ENCODE peak calls at places on chromosomes 3 and 15, in eight cellular contexts. One of them, this sample, is unnamed.

GRCh38 chr3:127209155-127209839 is 16.4 kb downstream of the PRR23E start:
- DNase-seq in left lung: no peak
- DNase-seq in GM23248: no peak
- DNase-seq in cardiac fibroblast: no peak
- DNase-seq in tibial artery: peak; percentile 15
- DNase-seq in NCI-H1436 treated with DMSO at 0.1 percent for 48 hours: no peak
- DNase-seq in HT1080: no peak
- DNase-seq in aorta: no peak
- DNase-seq in this sample: no peak

GRCh38 chr15:68310811-68311463 is 33.4 kb downstream of the FEM1B start:
- DNase-seq in GM23248: no peak
- DNase-seq in aorta: no peak
- DNase-seq in left lung: peak; percentile 46
- DNase-seq in NCI-H1436 treated with DMSO at 0.1 percent for 48 hours: no peak
- DNase-seq in HT1080: no peak
- DNase-seq in tibial artery: peak; percentile 17
- DNase-seq in cardiac fibroblast: no peak
- DNase-seq in this sample: no peak

GRCh38 chr3:168467085-168467714 is 371.5 kb upstream of the GOLIM4 start:
- DNase-seq in tibial artery: no peak
- DNase-seq in aorta: no peak
- DNase-seq in NCI-H1436 treated with DMSO at 0.1 percent for 48 hours: no peak
- DNase-seq in HT1080: peak; percentile 72
- DNase-seq in GM23248: peak; percentile 32
- DNase-seq in left lung: no peak
- DNase-seq in cardiac fibroblast: peak; percentile 51
- DNase-seq in this sample: no peak

GRCh38 chr15:70056091-70056680 is 41.5 kb downstream of the TLE3 start:
- DNase-seq in aorta: no peak
- DNase-seq in cardiac fibroblast: no peak
- DNase-seq in GM23248: no peak
- DNase-seq in tibial artery: no peak
- DNase-seq in NCI-H1436 treated with DMSO at 0.1 percent for 48 hours: no peak
- DNase-seq in HT1080: no peak
- DNase-seq in left lung: no peak
- DNase-seq in this sample: no peak

GRCh38 chr15:57635300-57635944 is 43.7 kb downstream of the MYZAP start:
- DNase-seq in NCI-H1436 treated with DMSO at 0.1 percent for 48 hours: no peak
- DNase-seq in GM23248: peak; percentile 13
- DNase-seq in aorta: no peak
- DNase-seq in left lung: no peak
- DNase-seq in HT1080: no peak
- DNase-seq in cardiac fibroblast: no peak
- DNase-seq in tibial artery: no peak
- DNase-seq in this sample: no peak

GRCh38 chr3:117761992-117762944 is 1052.7 kb downstream of the TUSC7 start:
- DNase-seq in aorta: no peak
- DNase-seq in tibial artery: no peak
- DNase-seq in cardiac fibroblast: no peak
- DNase-seq in HT1080: no peak
- DNase-seq in left lung: no peak
- DNase-seq in NCI-H1436 treated with DMSO at 0.1 percent for 48 hours: no peak
- DNase-seq in GM23248: peak; percentile 28
- DNase-seq in this sample: no peak

GRCh38 chr3:140344601-140345000 is 333.3 kb upstream of the TRIM42 start:
- DNase-seq in aorta: no peak
- DNase-seq in GM23248: no peak
- DNase-seq in left lung: no peak
- DNase-seq in NCI-H1436 treated with DMSO at 0.1 percent for 48 hours: no peak
- DNase-seq in HT1080: no peak
- DNase-seq in cardiac fibroblast: no peak
- DNase-seq in tibial artery: no peak
- DNase-seq in this sample: no peak

GRCh38 chr15:50261979-50262378 is 3.5 kb downstream of the HDC start:
- DNase-seq in left lung: no peak
- DNase-seq in cardiac fibroblast: no peak
- DNase-seq in tibial artery: no peak
- DNase-seq in aorta: no peak
- DNase-seq in HT1080: no peak
- DNase-seq in NCI-H1436 treated with DMSO at 0.1 percent for 48 hours: no peak
- DNase-seq in GM23248: no peak
- DNase-seq in this sample: no peak

GRCh38 chr3:71551286-71551919 is 32.1 kb downstream of the FOXP1 start:
- DNase-seq in cardiac fibroblast: peak; percentile 83
- DNase-seq in aorta: no peak
- DNase-seq in tibial artery: no peak
- DNase-seq in left lung: no peak
- DNase-seq in GM23248: peak; percentile 78
- DNase-seq in NCI-H1436 treated with DMSO at 0.1 percent for 48 hours: no peak
- DNase-seq in HT1080: peak; percentile 36
- DNase-seq in this sample: no peak

GRCh38 chr3:31576521-31576920 is 43.8 kb downstream of the STT3B start:
- DNase-seq in tibial artery: no peak
- DNase-seq in aorta: no peak
- DNase-seq in GM23248: no peak
- DNase-seq in HT1080: no peak
- DNase-seq in cardiac fibroblast: no peak
- DNase-seq in NCI-H1436 treated with DMSO at 0.1 percent for 48 hours: no peak
- DNase-seq in left lung: no peak
- DNase-seq in this sample: no peak

GRCh38 chr3:184022323-184022722 is 4.6 kb upstream of the ABCC5 start:
- DNase-seq in aorta: no peak
- DNase-seq in GM23248: peak; percentile 10
- DNase-seq in cardiac fibroblast: no peak
- DNase-seq in left lung: no peak
- DNase-seq in HT1080: peak; percentile 32
- DNase-seq in NCI-H1436 treated with DMSO at 0.1 percent for 48 hours: no peak
- DNase-seq in tibial artery: no peak
- DNase-seq in this sample: no peak

GRCh38 chr15:51579012-51579411 is 43.6 kb downstream of the DMXL2 start:
- DNase-seq in NCI-H1436 treated with DMSO at 0.1 percent for 48 hours: no peak
- DNase-seq in cardiac fibroblast: peak; percentile 16
- DNase-seq in aorta: no peak
- DNase-seq in tibial artery: no peak
- DNase-seq in GM23248: peak; percentile 14
- DNase-seq in left lung: no peak
- DNase-seq in HT1080: no peak
- DNase-seq in this sample: no peak

GRCh38 chr15:68435966-68436365 is 4.0 kb upstream of the ITGA11 start:
- DNase-seq in NCI-H1436 treated with DMSO at 0.1 percent for 48 hours: no peak
- DNase-seq in cardiac fibroblast: no peak
- DNase-seq in aorta: no peak
- DNase-seq in GM23248: no peak
- DNase-seq in tibial artery: no peak
- DNase-seq in left lung: no peak
- DNase-seq in HT1080: no peak
- DNase-seq in this sample: no peak

GRCh38 chr3:142664819-142665218 is 59.0 kb upstream of the TRPC1 start:
- DNase-seq in aorta: no peak
- DNase-seq in GM23248: no peak
- DNase-seq in left lung: no peak
- DNase-seq in NCI-H1436 treated with DMSO at 0.1 percent for 48 hours: peak; percentile 19
- DNase-seq in cardiac fibroblast: no peak
- DNase-seq in tibial artery: no peak
- DNase-seq in HT1080: no peak
- DNase-seq in this sample: no peak

GRCh38 chr15:77656294-77656693 is 23.6 kb upstream of the LINGO1 start:
- DNase-seq in left lung: peak; percentile 65
- DNase-seq in HT1080: no peak
- DNase-seq in tibial artery: no peak
- DNase-seq in NCI-H1436 treated with DMSO at 0.1 percent for 48 hours: no peak
- DNase-seq in GM23248: no peak
- DNase-seq in cardiac fibroblast: no peak
- DNase-seq in aorta: no peak
- DNase-seq in this sample: no peak

GRCh38 chr15:93566777-93567176 is 477.8 kb upstream of the RGMA start:
- DNase-seq in HT1080: peak; percentile 92
- DNase-seq in NCI-H1436 treated with DMSO at 0.1 percent for 48 hours: no peak
- DNase-seq in cardiac fibroblast: no peak
- DNase-seq in aorta: no peak
- DNase-seq in GM23248: no peak
- DNase-seq in left lung: no peak
- DNase-seq in tibial artery: no peak
- DNase-seq in this sample: no peak

GRCh38 chr3:154217663-154218062 is 96.5 kb downstream of the ARHGEF26 start:
- DNase-seq in tibial artery: no peak
- DNase-seq in cardiac fibroblast: no peak
- DNase-seq in HT1080: no peak
- DNase-seq in left lung: no peak
- DNase-seq in aorta: no peak
- DNase-seq in NCI-H1436 treated with DMSO at 0.1 percent for 48 hours: no peak
- DNase-seq in GM23248: no peak
- DNase-seq in this sample: no peak

GRCh38 chr3:130609580-130609979 is 92.6 kb downstream of the COL6A6 start:
- DNase-seq in NCI-H1436 treated with DMSO at 0.1 percent for 48 hours: no peak
- DNase-seq in tibial artery: no peak
- DNase-seq in cardiac fibroblast: no peak
- DNase-seq in GM23248: no peak
- DNase-seq in left lung: no peak
- DNase-seq in aorta: no peak
- DNase-seq in HT1080: no peak
- DNase-seq in this sample: no peak

GRCh38 chr3:151425640-151426336 is 35.1 kb downstream of the IGSF10 start:
- DNase-seq in left lung: no peak
- DNase-seq in tibial artery: no peak
- DNase-seq in cardiac fibroblast: peak; percentile 22
- DNase-seq in NCI-H1436 treated with DMSO at 0.1 percent for 48 hours: no peak
- DNase-seq in GM23248: peak; percentile 32
- DNase-seq in HT1080: no peak
- DNase-seq in aorta: no peak
- DNase-seq in this sample: no peak

GRCh38 chr15:71434774-71435173 is 319.5 kb downstream of the THSD4 start:
- DNase-seq in NCI-H1436 treated with DMSO at 0.1 percent for 48 hours: no peak
- DNase-seq in GM23248: no peak
- DNase-seq in HT1080: no peak
- DNase-seq in aorta: no peak
- DNase-seq in cardiac fibroblast: no peak
- DNase-seq in left lung: no peak
- DNase-seq in tibial artery: no peak
- DNase-seq in this sample: no peak

GRCh38 chr15:64991536-64992135 is 1.9 kb upstream of the SPG21 start:
- DNase-seq in left lung: no peak
- DNase-seq in NCI-H1436 treated with DMSO at 0.1 percent for 48 hours: no peak
- DNase-seq in GM23248: no peak
- DNase-seq in aorta: no peak
- DNase-seq in cardiac fibroblast: no peak
- DNase-seq in HT1080: no peak
- DNase-seq in tibial artery: no peak
- DNase-seq in this sample: no peak

GRCh38 chr3:16067837-16068471 is 106.5 kb upstream of the GALNT15 start:
- DNase-seq in aorta: no peak
- DNase-seq in tibial artery: no peak
- DNase-seq in HT1080: peak; percentile 57
- DNase-seq in GM23248: peak; percentile 66
- DNase-seq in NCI-H1436 treated with DMSO at 0.1 percent for 48 hours: no peak
- DNase-seq in cardiac fibroblast: no peak
- DNase-seq in left lung: no peak
- DNase-seq in this sample: no peak

GRCh38 chr3:94001191-94001590 is 21.2 kb downstream of the ARL13B start:
- DNase-seq in tibial artery: no peak
- DNase-seq in cardiac fibroblast: no peak
- DNase-seq in aorta: no peak
- DNase-seq in left lung: no peak
- DNase-seq in HT1080: no peak
- DNase-seq in NCI-H1436 treated with DMSO at 0.1 percent for 48 hours: no peak
- DNase-seq in GM23248: no peak
- DNase-seq in this sample: no peak

GRCh38 chr3:184443831-184444230 is 64.0 kb downstream of the CHRD start:
- DNase-seq in cardiac fibroblast: no peak
- DNase-seq in left lung: no peak
- DNase-seq in HT1080: no peak
- DNase-seq in NCI-H1436 treated with DMSO at 0.1 percent for 48 hours: no peak
- DNase-seq in GM23248: no peak
- DNase-seq in tibial artery: no peak
- DNase-seq in aorta: no peak
- DNase-seq in this sample: no peak

GRCh38 chr3:45688194-45688881 is 858 bp upstream of the SACM1L start:
- DNase-seq in aorta: no peak
- DNase-seq in GM23248: peak; percentile 42
- DNase-seq in left lung: no peak
- DNase-seq in cardiac fibroblast: no peak
- DNase-seq in NCI-H1436 treated with DMSO at 0.1 percent for 48 hours: no peak
- DNase-seq in tibial artery: peak; percentile 49
- DNase-seq in HT1080: peak; percentile 53
- DNase-seq in this sample: no peak

GRCh38 chr3:169266351-169266750 is 397.2 kb downstream of the MECOM start:
- DNase-seq in aorta: no peak
- DNase-seq in left lung: no peak
- DNase-seq in tibial artery: no peak
- DNase-seq in GM23248: no peak
- DNase-seq in NCI-H1436 treated with DMSO at 0.1 percent for 48 hours: no peak
- DNase-seq in HT1080: no peak
- DNase-seq in cardiac fibroblast: peak; percentile 28
- DNase-seq in this sample: no peak

GRCh38 chr3:117547956-117548550 is 838.5 kb downstream of the TUSC7 start:
- DNase-seq in NCI-H1436 treated with DMSO at 0.1 percent for 48 hours: no peak
- DNase-seq in HT1080: peak; percentile 86
- DNase-seq in cardiac fibroblast: peak; percentile 66
- DNase-seq in aorta: no peak
- DNase-seq in tibial artery: no peak
- DNase-seq in left lung: no peak
- DNase-seq in GM23248: peak; percentile 90
- DNase-seq in this sample: no peak

GRCh38 chr3:128253150-128253549 is 99.9 kb downstream of the EEFSEC start:
- DNase-seq in HT1080: no peak
- DNase-seq in GM23248: no peak
- DNase-seq in NCI-H1436 treated with DMSO at 0.1 percent for 48 hours: no peak
- DNase-seq in tibial artery: no peak
- DNase-seq in aorta: no peak
- DNase-seq in cardiac fibroblast: no peak
- DNase-seq in left lung: no peak
- DNase-seq in this sample: no peak

GRCh38 chr15:49718234-49718633 is 97.4 kb downstream of the DTWD1 start:
- DNase-seq in cardiac fibroblast: peak; percentile 87
- DNase-seq in NCI-H1436 treated with DMSO at 0.1 percent for 48 hours: no peak
- DNase-seq in tibial artery: no peak
- DNase-seq in GM23248: peak; percentile 83
- DNase-seq in HT1080: no peak
- DNase-seq in aorta: no peak
- DNase-seq in left lung: no peak
- DNase-seq in this sample: no peak

GRCh38 chr15:90914240-90915080 is 11.4 kb downstream of the MAN2A2 start:
- DNase-seq in left lung: no peak
- DNase-seq in cardiac fibroblast: no peak
- DNase-seq in GM23248: no peak
- DNase-seq in HT1080: no peak
- DNase-seq in NCI-H1436 treated with DMSO at 0.1 percent for 48 hours: no peak
- DNase-seq in aorta: no peak
- DNase-seq in tibial artery: no peak
- DNase-seq in this sample: no peak

GRCh38 chr3:71989165-71989564 is 204.2 kb upstream of the PROK2 start:
- DNase-seq in GM23248: peak; percentile 93
- DNase-seq in aorta: no peak
- DNase-seq in NCI-H1436 treated with DMSO at 0.1 percent for 48 hours: no peak
- DNase-seq in left lung: no peak
- DNase-seq in cardiac fibroblast: peak; percentile 85
- DNase-seq in tibial artery: no peak
- DNase-seq in HT1080: peak; percentile 87
- DNase-seq in this sample: no peak

GRCh38 chr15:66761723-66762595 is 59.9 kb downstream of the SMAD6 start:
- DNase-seq in HT1080: no peak
- DNase-seq in left lung: no peak
- DNase-seq in GM23248: peak; percentile 90
- DNase-seq in aorta: peak; percentile 53
- DNase-seq in NCI-H1436 treated with DMSO at 0.1 percent for 48 hours: no peak
- DNase-seq in tibial artery: no peak
- DNase-seq in cardiac fibroblast: peak; percentile 33
- DNase-seq in this sample: no peak

GRCh38 chr15:25092661-25093060 is 137.9 kb downstream of the SNRPN start:
- DNase-seq in NCI-H1436 treated with DMSO at 0.1 percent for 48 hours: no peak
- DNase-seq in cardiac fibroblast: peak; percentile 21
- DNase-seq in GM23248: peak; percentile 9
- DNase-seq in tibial artery: no peak
- DNase-seq in HT1080: peak; percentile 4
- DNase-seq in left lung: no peak
- DNase-seq in aorta: no peak
- DNase-seq in this sample: no peak

GRCh38 chr3:148735597-148735996 is 37.9 kb downstream of the AGTR1 start:
- DNase-seq in aorta: no peak
- DNase-seq in tibial artery: no peak
- DNase-seq in GM23248: peak; percentile 39
- DNase-seq in NCI-H1436 treated with DMSO at 0.1 percent for 48 hours: no peak
- DNase-seq in left lung: no peak
- DNase-seq in HT1080: no peak
- DNase-seq in cardiac fibroblast: peak; percentile 34
- DNase-seq in this sample: no peak

This sample was measured in effector memory CD4-positive, alpha-beta T cell.